ENCODE peak calls at places on chromosome 21, in seven cellular contexts. F is IMR-90, H is adrenal gland, E is stomach, R is A549, P is heart left ventricle, V is H54. Q is an unnamed sample.

GRCh38 chr21:39048064-39048463 is 135.2 kb downstream of the PSMG1 start:
- DNase-seq in F (peak; percentile 4), H (no peak), E (no peak), R (peak; percentile 32), P (peak; percentile 54), V (no peak), Q (peak; percentile 22)

GRCh38 chr21:9839011-9839661 is 682.2 kb upstream of the TPTE start:
- DNase-seq in F (no peak), H (no peak), E (no peak), R (no peak), P (peak; percentile 29), V (no peak), Q (no peak)

GRCh38 chr21:46427516-46427915 is 31.2 kb upstream of the DIP2A start:
- DNase-seq in F (no peak), H (no peak), E (no peak), R (no peak), P (no peak), V (no peak), Q (no peak)

GRCh38 chr21:25456672-25457071 is 150.6 kb downstream of the MRPL39 start:
- DNase-seq in F (peak; percentile 7), H (no peak), E (peak; percentile 47), R (no peak), P (no peak), V (no peak), Q (no peak)

GRCh38 chr21:46188226-46189212 is 4.3 kb upstream of the SPATC1L start:
- DNase-seq in F (peak; percentile 58), H (peak; percentile 90), E (no peak), R (peak; percentile 49), P (peak; percentile 86), V (peak; percentile 33), Q (peak; percentile 35)

GRCh38 chr21:45366931-45367401 is 38.0 kb upstream of the COL18A1 start:
- DNase-seq in F (peak; percentile 98), H (peak; percentile 84), E (peak; percentile 50), R (peak; percentile 76), P (peak; percentile 86), V (peak; percentile 99), Q (no peak)

GRCh38 chr21:20789696-20790095 is 208.5 kb upstream of the NCAM2 start:
- DNase-seq in F (no peak), H (no peak), E (no peak), R (no peak), P (no peak), V (no peak), Q (no peak)

GRCh38 chr21:39088831-39089380 is 94.3 kb downstream of the PSMG1 start:
- DNase-seq in F (peak; percentile 82), H (no peak), E (no peak), R (no peak), P (peak; percentile 75), V (peak; percentile 37), Q (no peak)

GRCh38 chr21:44869860-44870747 is 3.4 kb downstream of the PTTG1IP start:
- DNase-seq in F (peak; percentile 96), H (peak; percentile 92), E (peak; percentile 59), R (peak; percentile 60), P (peak; percentile 79), V (peak; percentile 95), Q (no peak)

GRCh38 chr21:41559658-41560599 is 52.0 kb upstream of the TMPRSS2 start:
- DNase-seq in F (no peak), H (no peak), E (peak; percentile 53), R (no peak), P (no peak), V (no peak), Q (no peak)

GRCh38 chr21:36699026-36699545 is at the start of gene SIM2:
- DNase-seq in F (peak; percentile 52), H (no peak), E (peak; percentile 90), R (no peak), P (no peak), V (no peak), Q (no peak)

GRCh38 chr21:29342394-29342957 is 43.8 kb downstream of the BACH1 start:
- DNase-seq in F (peak; percentile 99), H (peak; percentile 27), E (no peak), R (peak; percentile 2), P (peak; percentile 76), V (peak; percentile 69), Q (no peak)

GRCh38 chr21:15730484-15731242 is 881 bp downstream of the USP25 start:
- DNase-seq in F (no peak), H (no peak), E (no peak), R (no peak), P (no peak), V (no peak), Q (peak; percentile 31)

GRCh38 chr21:36203603-36203889 is 46.9 kb downstream of the DOP1B start:
- DNase-seq in F (peak; percentile 92), H (peak; percentile 55), E (peak; percentile 43), R (peak; percentile 49), P (no peak), V (peak; percentile 88), Q (peak; percentile 77)

GRCh38 chr21:45363921-45364463 is 41.0 kb upstream of the COL18A1 start:
- DNase-seq in F (peak; percentile 99), H (peak; percentile 93), E (peak; percentile 74), R (peak; percentile 86), P (peak; percentile 91), V (peak; percentile 98), Q (peak; percentile 78)

GRCh38 chr21:39575778-39576177 is 37.0 kb upstream of the B3GALT5 start:
- DNase-seq in F (no peak), H (no peak), E (no peak), R (no peak), P (no peak), V (peak; percentile 8), Q (no peak)

GRCh38 chr21:21458124-21458631 is 460.0 kb downstream of the NCAM2 start:
- DNase-seq in F (no peak), H (no peak), E (no peak), R (no peak), P (no peak), V (no peak), Q (no peak)

GRCh38 chr21:46455575-46456385 is 2.9 kb upstream of the DIP2A start:
- DNase-seq in F (peak; percentile 66), H (peak; percentile 53), E (no peak), R (no peak), P (peak; percentile 67), V (peak; percentile 51), Q (no peak)

GRCh38 chr21:42398414-42399030 is 2.7 kb upstream of the TMPRSS3 start:
- DNase-seq in F (no peak), H (no peak), E (no peak), R (no peak), P (no peak), V (no peak), Q (no peak)

GRCh38 chr21:36188081-36188681 is 31.6 kb downstream of the DOP1B start:
- DNase-seq in F (no peak), H (no peak), E (peak; percentile 90), R (no peak), P (peak; percentile 83), V (no peak), Q (peak; percentile 85)

DNA sequence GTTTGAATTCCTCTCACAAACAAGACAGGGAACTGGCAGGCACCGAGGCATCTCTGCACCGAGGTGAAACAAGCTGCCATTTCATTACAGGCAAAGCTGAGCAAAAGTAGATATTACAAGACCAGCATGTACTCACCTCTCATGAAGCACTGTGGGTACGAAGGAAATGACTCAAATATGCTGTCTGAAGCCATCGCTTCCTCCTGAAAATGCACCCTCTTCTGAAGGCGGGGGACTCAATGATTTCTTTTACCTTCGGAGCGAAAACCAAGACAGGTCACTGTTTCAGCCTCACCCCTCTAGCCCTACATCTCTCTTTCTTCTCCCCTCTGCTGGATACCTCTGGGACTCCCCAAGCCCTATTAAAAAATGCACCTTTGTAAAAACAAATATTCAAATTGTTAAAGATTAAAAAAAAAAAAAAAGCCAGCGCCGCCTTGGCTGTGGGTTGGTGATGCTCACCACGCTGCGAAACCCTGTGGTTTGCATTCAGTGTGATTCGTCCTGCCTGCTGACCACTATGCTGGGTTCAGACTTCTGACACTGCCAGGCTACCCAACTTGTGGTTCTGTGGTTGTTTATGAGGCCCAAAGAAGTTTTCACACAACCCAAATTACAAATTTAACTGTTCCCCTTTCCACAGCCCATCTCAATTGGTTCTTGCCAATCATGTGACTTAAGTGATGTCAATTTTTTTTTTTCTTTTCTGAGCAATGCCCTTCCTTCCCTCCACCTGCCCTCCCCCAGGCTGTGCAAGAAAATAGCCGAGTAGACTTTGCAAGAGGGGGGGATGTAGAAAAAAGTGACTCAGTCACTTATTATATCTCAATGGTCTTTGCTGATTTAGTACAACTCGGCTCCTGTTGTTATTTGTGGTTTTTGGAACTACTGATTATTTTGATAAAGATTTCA is at the start of gene RUNX1:
- DNase-seq in F (peak; percentile 56), H (no peak), E (peak; percentile 52), R (no peak), P (peak; percentile 33), V (peak; percentile 63), Q (no peak)
- TF ChIP-seq POLR2A in F (no peak), H (no peak), E (no peak), R (no peak), P (no peak), V (peak; percentile 50), Q (no peak)

GRCh38 chr21:33380483-33380998 is 22.7 kb upstream of the IFNGR2 start:
- DNase-seq in F (peak; percentile 96), H (peak; percentile 97), E (peak; percentile 86), R (peak; percentile 55), P (peak; percentile 97), V (peak; percentile 89), Q (peak; percentile 54)
- TF ChIP-seq POLR2A in F (peak; percentile 84), H (no peak), E (no peak), R (no peak), P (no peak), V (peak; percentile 38), Q (no peak)

GRCh38 chr21:43777953-43778352 is 1.8 kb upstream of the CSTB start:
- DNase-seq in F (no peak), H (no peak), E (no peak), R (no peak), P (no peak), V (no peak), Q (no peak)

GRCh38 chr21:43774163-43774562 is 1.9 kb downstream of the CSTB start:
- DNase-seq in F (no peak), H (no peak), E (no peak), R (no peak), P (no peak), V (no peak), Q (no peak)

GRCh38 chr21:43775190-43775589 is 918 bp downstream of the CSTB start:
- DNase-seq in F (no peak), H (no peak), E (no peak), R (no peak), P (no peak), V (no peak), Q (no peak)

GRCh38 chr21:43778469-43779335 is 2.6 kb upstream of the CSTB start:
- DNase-seq in F (peak; percentile 29), H (no peak), E (no peak), R (no peak), P (no peak), V (peak; percentile 91), Q (no peak)

GRCh38 chr21:43775795-43776430 is at the start of gene CSTB:
- DNase-seq in F (peak; percentile 38), H (peak; percentile 82), E (peak; percentile 80), R (peak; percentile 53), P (peak; percentile 88), V (no peak), Q (peak; percentile 79)
- TF ChIP-seq POLR2A in F (peak; percentile 69), H (peak; percentile 50), E (no peak), R (peak; percentile 74), P (no peak), V (peak; percentile 99), Q (peak; percentile 90)

DNA sequence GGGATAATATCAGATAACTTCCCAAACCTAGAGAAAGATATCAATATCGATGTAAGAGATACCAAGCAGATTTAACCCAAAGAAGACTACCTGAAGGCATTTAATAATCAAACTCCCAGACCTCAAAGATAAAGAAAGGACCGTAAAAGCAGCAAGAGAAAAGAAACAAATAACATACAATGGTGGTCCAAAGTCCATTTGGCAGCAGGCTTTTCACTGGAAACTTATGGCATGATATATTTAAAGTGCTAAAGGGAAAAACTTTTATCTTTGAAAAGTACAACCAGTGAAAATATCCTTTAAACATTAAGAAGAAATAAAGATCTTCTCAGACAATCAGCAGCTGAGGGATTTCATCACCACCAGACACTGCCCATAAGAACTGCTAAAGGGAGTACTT is 812.7 kb upstream of the ADAMTS5 start:
- DNase-seq in F (no peak), H (no peak), E (no peak), R (no peak), P (no peak), V (no peak), Q (no peak)
- TF ChIP-seq POLR2A in F (no peak), H (no peak), E (no peak), R (no peak), P (no peak), V (no peak), Q (no peak)